ENCODE peak calls at places on chromosomes 4 and X, in eight cellular contexts. One of them, this sample, is unnamed.

GRCh38 chr4:83231620-83232056 is 53.0 kb downstream of the COQ2 start:
- DNase-seq in fibroblast of lung: no peak
- DNase-seq in prostate gland: no peak
- DNase-seq in CD8-positive, alpha-beta memory T cell: no peak
- DNase-seq in endodermal cell: no peak
- DNase-seq in AG04450: no peak
- DNase-seq in HCT116: no peak
- DNase-seq in cardiac muscle cell: no peak
- DNase-seq in this sample: peak; percentile 50

GRCh38 chr4:8547108-8547911 is 32.9 kb upstream of the GPR78 start:
- DNase-seq in fibroblast of lung: peak; percentile 27
- DNase-seq in prostate gland: no peak
- DNase-seq in CD8-positive, alpha-beta memory T cell: no peak
- DNase-seq in endodermal cell: peak; percentile 79
- DNase-seq in AG04450: no peak
- DNase-seq in HCT116: peak; percentile 56
- DNase-seq in cardiac muscle cell: no peak
- DNase-seq in this sample: peak; percentile 5

GRCh38 chr4:48337726-48338125 is 3.6 kb upstream of the SLAIN2 start:
- DNase-seq in fibroblast of lung: no peak
- DNase-seq in prostate gland: peak; percentile 60
- DNase-seq in CD8-positive, alpha-beta memory T cell: no peak
- DNase-seq in endodermal cell: no peak
- DNase-seq in AG04450: no peak
- DNase-seq in HCT116: no peak
- DNase-seq in cardiac muscle cell: no peak
- DNase-seq in this sample: no peak

GRCh38 chr4:128915544-128915943 is 106.0 kb downstream of the JADE1 start:
- DNase-seq in fibroblast of lung: no peak
- DNase-seq in prostate gland: no peak
- DNase-seq in CD8-positive, alpha-beta memory T cell: no peak
- DNase-seq in endodermal cell: no peak
- DNase-seq in AG04450: no peak
- DNase-seq in HCT116: no peak
- DNase-seq in cardiac muscle cell: no peak
- DNase-seq in this sample: no peak

GRCh38 chr4:63296773-63297172 is 1112.5 kb downstream of the TECRL start:
- DNase-seq in fibroblast of lung: no peak
- DNase-seq in prostate gland: no peak
- DNase-seq in CD8-positive, alpha-beta memory T cell: no peak
- DNase-seq in endodermal cell: peak; percentile 45
- DNase-seq in AG04450: no peak
- DNase-seq in HCT116: no peak
- DNase-seq in cardiac muscle cell: peak; percentile 48
- DNase-seq in this sample: no peak

GRCh38 chr4:146521543-146522097 is at the start of gene SLC10A7:
- DNase-seq in fibroblast of lung: peak; percentile 68
- DNase-seq in prostate gland: peak; percentile 73
- DNase-seq in CD8-positive, alpha-beta memory T cell: peak; percentile 52
- DNase-seq in endodermal cell: peak; percentile 93
- DNase-seq in AG04450: peak; percentile 24
- DNase-seq in HCT116: peak; percentile 46
- DNase-seq in cardiac muscle cell: peak; percentile 83
- DNase-seq in this sample: peak; percentile 88

GRCh38 chr4:155854597-155855226 is 11.4 kb downstream of the ASIC5 start:
- DNase-seq in fibroblast of lung: peak; percentile 70
- DNase-seq in prostate gland: no peak
- DNase-seq in CD8-positive, alpha-beta memory T cell: no peak
- DNase-seq in endodermal cell: no peak
- DNase-seq in AG04450: peak; percentile 45
- DNase-seq in HCT116: no peak
- DNase-seq in cardiac muscle cell: no peak
- DNase-seq in this sample: no peak

GRCh38 chr4:182449186-182449880 is 206.1 kb downstream of the TENM3 start:
- DNase-seq in fibroblast of lung: peak; percentile 48
- DNase-seq in prostate gland: peak; percentile 42
- DNase-seq in CD8-positive, alpha-beta memory T cell: no peak
- DNase-seq in endodermal cell: no peak
- DNase-seq in AG04450: no peak
- DNase-seq in HCT116: no peak
- DNase-seq in cardiac muscle cell: no peak
- DNase-seq in this sample: no peak

GRCh38 chr4:72031868-72032619 is at the start of gene NPFFR2:
- DNase-seq in fibroblast of lung: no peak
- DNase-seq in prostate gland: no peak
- DNase-seq in CD8-positive, alpha-beta memory T cell: no peak
- DNase-seq in endodermal cell: peak; percentile 92
- DNase-seq in AG04450: no peak
- DNase-seq in HCT116: no peak
- DNase-seq in cardiac muscle cell: peak; percentile 91
- DNase-seq in this sample: no peak

GRCh38 chr4:61425315-61425714 is 225.2 kb downstream of the ADGRL3 start:
- DNase-seq in fibroblast of lung: no peak
- DNase-seq in prostate gland: no peak
- DNase-seq in CD8-positive, alpha-beta memory T cell: no peak
- DNase-seq in endodermal cell: no peak
- DNase-seq in AG04450: no peak
- DNase-seq in HCT116: no peak
- DNase-seq in cardiac muscle cell: no peak
- DNase-seq in this sample: no peak

GRCh38 chr4:165360041-165360782 is 18.6 kb upstream of the CPE start:
- DNase-seq in fibroblast of lung: peak; percentile 36
- DNase-seq in prostate gland: no peak
- DNase-seq in CD8-positive, alpha-beta memory T cell: no peak
- DNase-seq in endodermal cell: no peak
- DNase-seq in AG04450: no peak
- DNase-seq in HCT116: no peak
- DNase-seq in cardiac muscle cell: no peak
- DNase-seq in this sample: no peak

GRCh38 chrX:151983186-151983585 is 8.7 kb upstream of the GABRE start:
- DNase-seq in fibroblast of lung: no peak
- DNase-seq in prostate gland: no peak
- DNase-seq in CD8-positive, alpha-beta memory T cell: no peak
- DNase-seq in endodermal cell: no peak
- DNase-seq in AG04450: no peak
- DNase-seq in HCT116: no peak
- DNase-seq in cardiac muscle cell: no peak
- DNase-seq in this sample: no peak

GRCh38 chr4:137069473-137069872 is 462.8 kb downstream of the PCDH18 start:
- DNase-seq in fibroblast of lung: no peak
- DNase-seq in prostate gland: no peak
- DNase-seq in CD8-positive, alpha-beta memory T cell: no peak
- DNase-seq in endodermal cell: no peak
- DNase-seq in AG04450: no peak
- DNase-seq in HCT116: no peak
- DNase-seq in cardiac muscle cell: no peak
- DNase-seq in this sample: no peak

GRCh38 chr4:2714918-2715317 is 41.2 kb downstream of the TNIP2 start:
- DNase-seq in fibroblast of lung: no peak
- DNase-seq in prostate gland: no peak
- DNase-seq in CD8-positive, alpha-beta memory T cell: no peak
- DNase-seq in endodermal cell: no peak
- DNase-seq in AG04450: no peak
- DNase-seq in HCT116: no peak
- DNase-seq in cardiac muscle cell: no peak
- DNase-seq in this sample: no peak

GRCh38 chr4:28449080-28449479 is 1588.4 kb downstream of the STIM2 start:
- DNase-seq in fibroblast of lung: peak; percentile 10
- DNase-seq in prostate gland: no peak
- DNase-seq in CD8-positive, alpha-beta memory T cell: no peak
- DNase-seq in endodermal cell: no peak
- DNase-seq in AG04450: no peak
- DNase-seq in HCT116: no peak
- DNase-seq in cardiac muscle cell: no peak
- DNase-seq in this sample: no peak

GRCh38 chr4:138414202-138414601 is 172.1 kb upstream of the SLC7A11 start:
- DNase-seq in fibroblast of lung: no peak
- DNase-seq in prostate gland: no peak
- DNase-seq in CD8-positive, alpha-beta memory T cell: no peak
- DNase-seq in endodermal cell: no peak
- DNase-seq in AG04450: no peak
- DNase-seq in HCT116: no peak
- DNase-seq in cardiac muscle cell: no peak
- DNase-seq in this sample: no peak

GRCh38 chr4:86935499-86935832 is 655 bp downstream of the AFF1 start:
- DNase-seq in fibroblast of lung: no peak
- DNase-seq in prostate gland: peak; percentile 30
- DNase-seq in CD8-positive, alpha-beta memory T cell: no peak
- DNase-seq in endodermal cell: no peak
- DNase-seq in AG04450: no peak
- DNase-seq in HCT116: no peak
- DNase-seq in cardiac muscle cell: peak; percentile 47
- DNase-seq in this sample: no peak

DNA sequence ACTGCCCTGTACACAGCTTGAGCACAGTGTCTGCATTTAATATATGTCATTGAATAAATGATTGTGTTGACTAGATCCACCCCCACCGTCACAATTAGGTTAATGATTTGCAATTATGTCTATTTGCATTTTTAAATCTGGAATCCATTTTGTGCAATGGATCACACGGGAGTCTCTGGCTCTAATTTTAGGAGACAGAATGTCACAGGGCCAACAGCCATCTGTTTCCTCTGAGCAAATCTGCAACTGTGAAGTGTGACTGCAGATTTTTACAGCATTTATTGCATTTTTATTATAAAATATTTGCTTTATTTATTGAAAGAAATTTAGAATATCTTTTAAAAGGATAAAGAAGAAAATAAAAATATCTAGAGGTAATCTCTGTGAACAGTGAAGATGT is 316.8 kb downstream of the HS3ST1 start:
- DNase-seq in fibroblast of lung: no peak
- DNase-seq in prostate gland: no peak
- DNase-seq in CD8-positive, alpha-beta memory T cell: no peak
- DNase-seq in endodermal cell: no peak
- DNase-seq in AG04450: no peak
- DNase-seq in HCT116: no peak
- DNase-seq in cardiac muscle cell: no peak
- DNase-seq in this sample: no peak
- H3K9me3 ChIP-seq in fibroblast of lung: no peaks in the 10 kb centered on the region
- H3K9me3 ChIP-seq in prostate gland: no peaks in the 10 kb centered on the region
- H3K9me3 ChIP-seq in CD8-positive, alpha-beta memory T cell: no peaks in the 10 kb centered on the region
- H3K9me3 ChIP-seq in endodermal cell: no peaks in the 10 kb centered on the region
- H3K9me3 ChIP-seq in AG04450: peaks cover 5% of the 10 kb centered on the region
- H3K9me3 ChIP-seq in HCT116: no peaks in the 10 kb centered on the region
- H3K9me3 ChIP-seq in cardiac muscle cell: no peaks in the 10 kb centered on the region
- H3K9me3 ChIP-seq in this sample: no peaks in the 10 kb centered on the region

DNA sequence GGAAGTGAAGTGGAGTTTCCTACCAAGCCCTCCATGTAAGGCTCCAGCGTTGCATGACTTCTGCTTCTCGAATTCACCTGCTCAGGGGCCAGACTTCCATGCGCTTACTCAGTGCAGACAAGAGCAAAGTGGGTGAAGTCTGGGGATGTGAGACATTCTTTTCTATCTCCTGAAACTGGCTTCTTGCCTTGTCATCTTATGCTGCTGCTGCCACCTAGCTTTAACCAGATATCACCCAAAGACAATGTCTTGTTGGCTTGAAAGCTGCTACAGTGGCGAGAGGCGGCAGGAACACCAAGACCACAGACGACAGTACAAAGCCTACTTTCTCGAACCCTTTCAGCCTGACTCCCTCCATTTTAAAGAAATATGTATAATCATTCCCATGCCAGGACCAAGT is 103.6 kb upstream of the ADGRG2 start:
- DNase-seq in fibroblast of lung: peak; percentile 26
- DNase-seq in prostate gland: peak; percentile 4
- DNase-seq in CD8-positive, alpha-beta memory T cell: no peak
- DNase-seq in endodermal cell: peak; percentile 65
- DNase-seq in AG04450: no peak
- DNase-seq in HCT116: no peak
- DNase-seq in cardiac muscle cell: peak; percentile 23
- DNase-seq in this sample: no peak
- H3K27ac ChIP-seq in fibroblast of lung: no peak overlapping the region
- H3K27ac ChIP-seq in prostate gland: no peak overlapping the region
- H3K27ac ChIP-seq in CD8-positive, alpha-beta memory T cell: no peak overlapping the region
- H3K27ac ChIP-seq in endodermal cell: no peak overlapping the region
- H3K27ac ChIP-seq in AG04450: no peak overlapping the region
- H3K27ac ChIP-seq in HCT116: no peak overlapping the region
- H3K27ac ChIP-seq in cardiac muscle cell: no peak overlapping the region
- H3K27ac ChIP-seq in this sample: no peak overlapping the region

DNA sequence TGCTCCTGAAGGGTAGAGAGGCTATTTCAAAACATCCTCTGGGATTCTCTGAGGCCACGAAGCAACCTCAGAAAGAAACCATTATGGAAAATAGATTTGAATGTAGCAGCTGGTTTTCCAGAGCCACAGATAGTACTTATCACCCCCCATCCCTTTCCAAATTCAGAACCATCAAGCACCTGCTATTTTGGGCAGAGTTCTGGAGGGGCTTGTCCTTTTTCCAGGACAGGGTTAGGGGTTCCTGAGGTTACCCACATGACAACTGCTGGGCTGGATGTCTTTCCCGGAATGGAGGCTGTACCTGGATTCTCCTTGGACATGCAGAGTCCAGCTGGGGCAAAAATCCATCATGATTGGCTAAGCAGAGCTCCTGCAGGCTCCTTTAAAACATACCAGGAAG is 22.0 kb upstream of the ZXDA start:
- DNase-seq in fibroblast of lung: no peak
- DNase-seq in prostate gland: no peak
- DNase-seq in CD8-positive, alpha-beta memory T cell: no peak
- DNase-seq in endodermal cell: no peak
- DNase-seq in AG04450: no peak
- DNase-seq in HCT116: no peak
- DNase-seq in cardiac muscle cell: no peak
- DNase-seq in this sample: no peak
- H3K9me3 ChIP-seq in fibroblast of lung: no peaks in the 10 kb centered on the region
- H3K9me3 ChIP-seq in prostate gland: no peaks in the 10 kb centered on the region
- H3K9me3 ChIP-seq in CD8-positive, alpha-beta memory T cell: no peaks in the 10 kb centered on the region
- H3K9me3 ChIP-seq in endodermal cell: peaks cover 17% of the 10 kb centered on the region
- H3K9me3 ChIP-seq in AG04450: no peaks in the 10 kb centered on the region
- H3K9me3 ChIP-seq in HCT116: no peaks in the 10 kb centered on the region
- H3K9me3 ChIP-seq in cardiac muscle cell: no peaks in the 10 kb centered on the region
- H3K9me3 ChIP-seq in this sample: no peaks in the 10 kb centered on the region

GRCh38 chr4:174503079-174503724 is 19.1 kb downstream of the HPGD start:
- DNase-seq in fibroblast of lung: no peak
- DNase-seq in prostate gland: no peak
- DNase-seq in CD8-positive, alpha-beta memory T cell: no peak
- DNase-seq in endodermal cell: no peak
- DNase-seq in AG04450: no peak
- DNase-seq in HCT116: no peak
- DNase-seq in cardiac muscle cell: no peak
- DNase-seq in this sample: no peak

GRCh38 chr4:174505012-174505411 is 17.3 kb downstream of the HPGD start:
- DNase-seq in fibroblast of lung: no peak
- DNase-seq in prostate gland: no peak
- DNase-seq in CD8-positive, alpha-beta memory T cell: no peak
- DNase-seq in endodermal cell: no peak
- DNase-seq in AG04450: no peak
- DNase-seq in HCT116: no peak
- DNase-seq in cardiac muscle cell: no peak
- DNase-seq in this sample: no peak

DNA sequence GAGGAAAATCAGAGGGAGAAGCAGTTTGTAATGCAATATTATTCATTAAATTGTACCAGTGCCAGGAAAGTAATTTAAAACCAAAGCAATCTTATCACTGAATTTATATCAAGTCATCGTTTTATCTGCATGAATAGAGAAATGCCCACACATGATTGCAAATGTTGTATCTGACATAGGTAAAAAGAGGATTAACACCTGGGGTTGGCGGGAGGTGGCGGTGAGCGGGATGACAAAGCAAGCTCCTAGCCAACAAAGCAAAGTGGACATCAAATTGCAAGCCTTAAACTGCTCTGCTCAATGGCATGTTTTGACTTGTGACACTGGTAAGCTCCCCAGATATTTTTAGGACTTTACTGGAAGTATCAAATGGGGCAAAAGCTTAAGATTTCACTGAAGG is 16.4 kb downstream of the HPGD start:
- DNase-seq in fibroblast of lung: no peak
- DNase-seq in prostate gland: no peak
- DNase-seq in CD8-positive, alpha-beta memory T cell: no peak
- DNase-seq in endodermal cell: no peak
- DNase-seq in AG04450: no peak
- DNase-seq in HCT116: no peak
- DNase-seq in cardiac muscle cell: no peak
- DNase-seq in this sample: no peak
- H3K27ac ChIP-seq in fibroblast of lung: no peak overlapping the region
- H3K27ac ChIP-seq in prostate gland: no peak overlapping the region
- H3K27ac ChIP-seq in CD8-positive, alpha-beta memory T cell: no peak overlapping the region
- H3K27ac ChIP-seq in endodermal cell: no peak overlapping the region
- H3K27ac ChIP-seq in AG04450: no peak overlapping the region
- H3K27ac ChIP-seq in HCT116: no peak overlapping the region
- H3K27ac ChIP-seq in cardiac muscle cell: no peak overlapping the region
- H3K27ac ChIP-seq in this sample: no peak overlapping the region